ENCODE peak calls at places on chromosomes 11 and 22, in five cellular contexts. L is left cardiac atrium, N is GM23248, B is aorta, Z is stomach. X is an unnamed sample.

GRCh38 chr11:28743101-28743550 is 634.9 kb downstream of the METTL15 start:
- DNase-seq in Z (no peak), N (no peak), L (no peak), B (no peak), X (no peak)

GRCh38 chr11:106395716-106396349 is 318.4 kb downstream of the AASDHPPT start:
- DNase-seq in B (no peak), Z (no peak), N (no peak), L (no peak), X (no peak)

GRCh38 chr11:121416909-121417567 is 35.1 kb upstream of the SORL1 start:
- DNase-seq in L (peak; percentile 91), B (peak; percentile 94), Z (peak; percentile 92), N (peak; percentile 91), X (peak; percentile 90)

GRCh38 chr11:64356498-64357411 is 2.2 kb upstream of the RPS6KA4 start:
- DNase-seq in Z (peak; percentile 57), B (peak; percentile 50), N (peak; percentile 69), L (no peak), X (no peak)

GRCh38 chr22:50710886-50711285 is 27.1 kb upstream of the ACR start:
- DNase-seq in Z (no peak), B (no peak), N (no peak), L (peak; percentile 12), X (no peak)

GRCh38 chr11:58513747-58514367 is 6.0 kb upstream of the OR5B21 start:
- DNase-seq in B (no peak), Z (no peak), N (peak; percentile 79), L (peak; percentile 19), X (peak; percentile 24)

GRCh38 chr11:108586600-108586999 is 7.0 kb downstream of the EXPH5 start:
- DNase-seq in L (no peak), Z (no peak), B (no peak), N (no peak), X (no peak)

GRCh38 chr11:128530119-128531091 is 57.0 kb downstream of the ETS1 start:
- DNase-seq in B (peak; percentile 71), L (peak; percentile 74), N (peak; percentile 97), Z (peak; percentile 41), X (no peak)

GRCh38 chr22:40030026-40030756 is 35.4 kb downstream of the FAM83F start:
- DNase-seq in L (no peak), B (no peak), N (no peak), Z (no peak), X (peak; percentile 1)

GRCh38 chr11:111561801-111562325 is 21.3 kb downstream of the LAYN start:
- DNase-seq in B (no peak), N (peak; percentile 90), L (no peak), Z (no peak), X (no peak)

GRCh38 chr11:95991545-95991944 is 67.6 kb upstream of the MTMR2 start:
- DNase-seq in B (no peak), L (no peak), N (peak; percentile 18), Z (no peak), X (no peak)

GRCh38 chr11:38060930-38061329 is 1462.9 kb upstream of the RAG2 start:
- DNase-seq in Z (no peak), N (no peak), B (no peak), L (no peak), X (no peak)

GRCh38 chr11:33867566-33867965 is 24.3 kb downstream of the LMO2 start:
- DNase-seq in N (no peak), L (no peak), Z (no peak), B (no peak), X (no peak)

GRCh38 chr11:66789097-66789890 is 53.9 kb upstream of the RCE1 start:
- DNase-seq in Z (no peak), B (no peak), L (no peak), N (no peak), X (no peak)

GRCh38 chr11:67356867-67357561 is 3.7 kb upstream of the POLD4 start:
- DNase-seq in Z (peak; percentile 79), L (peak; percentile 54), B (peak; percentile 88), N (peak; percentile 85), X (peak; percentile 62)

GRCh38 chr11:85665756-85666155 is 827 bp upstream of the CREBZF start:
- DNase-seq in Z (no peak), L (no peak), N (no peak), B (no peak), X (no peak)

GRCh38 chr11:95152878-95153856 is 63.5 kb downstream of the ENDOD1 start:
- DNase-seq in Z (no peak), N (no peak), L (no peak), B (no peak), X (no peak)

GRCh38 chr11:65657426-65657825 is 5.3 kb downstream of the RELA start:
- DNase-seq in L (no peak), Z (no peak), N (no peak), B (peak; percentile 22), X (no peak)

GRCh38 chr11:47786373-47786772 is 19.2 kb upstream of the FNBP4 start:
- DNase-seq in Z (no peak), B (no peak), L (peak; percentile 69), N (peak; percentile 68), X (no peak)

GRCh38 chr11:124868322-124869274 is 3.4 kb downstream of the ROBO3 start:
- DNase-seq in L (no peak), B (no peak), N (no peak), Z (no peak), X (peak; percentile 31)

GRCh38 chr11:34411786-34412185 is 26.9 kb upstream of the CAT start:
- DNase-seq in L (no peak), N (peak; percentile 20), Z (no peak), B (no peak), X (no peak)

GRCh38 chr11:118896921-118897591 is 13.4 kb downstream of the CXCR5 start:
- DNase-seq in Z (no peak), L (no peak), B (no peak), N (no peak), X (no peak)

GRCh38 chr11:4916581-4916980 is 2.6 kb downstream of the OR51G2 start:
- DNase-seq in Z (no peak), B (no peak), N (no peak), L (no peak), X (no peak)

GRCh38 chr22:29716814-29717213 is 3.0 kb upstream of the CABP7 start:
- DNase-seq in L (peak; percentile 63), Z (peak; percentile 57), N (peak; percentile 82), B (peak; percentile 63), X (peak; percentile 77)

GRCh38 chr11:765025-765801 is 12.1 kb downstream of the GATD1 start:
- DNase-seq in L (peak; percentile 60), B (no peak), N (peak; percentile 66), Z (peak; percentile 63), X (peak; percentile 68)

GRCh38 chr11:114081641-114082414 is 22.3 kb downstream of the ZBTB16 start:
- DNase-seq in N (peak; percentile 46), B (no peak), Z (no peak), L (no peak), X (no peak)

X was measured in thyroid gland.